ENCODE peak calls at places on chromosomes 7 and 10, in eight cellular contexts. P is GM12865, K is WTC11, D is BJ, M is mucosa of descending colon, C is kidney epithelial cell, Q is tibial artery, T is pancreas. S is an unnamed sample.

GRCh38 chr7:48016641-48017040 is 12.3 kb downstream of the SUN3 start:
- DNase-seq in P (no peak), K (no peak), D (no peak), M (no peak), C (no peak), Q (no peak), T (no peak), S (no peak)

GRCh38 chr10:32376780-32377179 is 29.8 kb upstream of the EPC1 start:
- DNase-seq in P (no peak), K (no peak), D (no peak), M (no peak), C (no peak), Q (no peak), T (no peak), S (no peak)

GRCh38 chr10:4183761-4184261 is 398.8 kb upstream of the KLF6 start:
- DNase-seq in P (no peak), K (no peak), D (no peak), M (no peak), C (no peak), Q (no peak), T (no peak), S (no peak)

GRCh38 chr7:128818694-128819093 is 11.5 kb upstream of the FLNC start:
- DNase-seq in P (no peak), K (no peak), D (no peak), M (no peak), C (no peak), Q (no peak), T (no peak), S (no peak)

GRCh38 chr7:104967088-104967487 is 46.9 kb upstream of the KMT2E start:
- DNase-seq in P (no peak), K (no peak), D (no peak), M (peak), C (no peak), Q (no peak), T (no peak), S (no peak)

GRCh38 chr10:37856881-37857286 is 526 bp downstream of the ZNF248 start:
- DNase-seq in P (peak), K (peak), D (no peak), M (peak), C (no peak), Q (peak), T (peak), S (peak)

GRCh38 chr7:110442386-110442837 is 648.5 kb upstream of the LRRN3 start:
- DNase-seq in P (peak), K (peak), D (no peak), M (peak), C (peak), Q (no peak), T (peak), S (peak)

GRCh38 chr7:47008461-47008860 is 573.5 kb downstream of the TNS3 start:
- DNase-seq in P (no peak), K (no peak), D (no peak), M (no peak), C (no peak), Q (no peak), T (no peak), S (no peak)

GRCh38 chr10:77086081-77086480 is 551.5 kb downstream of the KCNMA1 start:
- DNase-seq in P (no peak), K (no peak), D (no peak), M (no peak), C (no peak), Q (no peak), T (no peak), S (no peak)

GRCh38 chr10:5584895-5585516 is 60.2 kb downstream of the CALML3 start:
- DNase-seq in P (peak), K (no peak), D (peak), M (no peak), C (peak), Q (no peak), T (no peak), S (no peak)

GRCh38 chr10:18472977-18473376 is 178.4 kb downstream of the NSUN6 start:
- DNase-seq in P (peak), K (peak), D (no peak), M (peak), C (no peak), Q (no peak), T (peak), S (no peak)

GRCh38 chr10:24722676-24723385 is 856 bp downstream of the ARHGAP21 start:
- DNase-seq in P (peak), K (peak), D (no peak), M (peak), C (no peak), Q (peak), T (peak), S (peak)

GRCh38 chr7:43873300-43873699 is 4.0 kb upstream of the MRPS24 start:
- DNase-seq in P (no peak), K (no peak), D (peak), M (peak), C (no peak), Q (peak), T (no peak), S (no peak)

GRCh38 chr10:48684792-48685651 is at the start of gene WDFY4:
- DNase-seq in P (peak), K (no peak), D (no peak), M (no peak), C (no peak), Q (no peak), T (no peak), S (no peak)

GRCh38 chr7:97871659-97872024 is 566 bp downstream of the ASNS start:
- DNase-seq in P (no peak), K (peak), D (no peak), M (no peak), C (no peak), Q (no peak), T (no peak), S (no peak)

GRCh38 chr10:104104926-104105325 is 17.0 kb upstream of the SFR1 start:
- DNase-seq in P (no peak), K (no peak), D (no peak), M (no peak), C (no peak), Q (no peak), T (no peak), S (no peak)

GRCh38 chr7:53993205-53993604 is 549.0 kb upstream of the VSTM2A start:
- DNase-seq in P (no peak), K (no peak), D (no peak), M (no peak), C (no peak), Q (no peak), T (no peak), S (no peak)

GRCh38 chr10:71975891-71976725 is 11.9 kb downstream of the CHST3 start:
- DNase-seq in P (no peak), K (no peak), D (no peak), M (peak), C (no peak), Q (peak), T (peak), S (no peak)

GRCh38 chr7:18552311-18552916 is 56.9 kb downstream of the HDAC9 start:
- DNase-seq in P (no peak), K (no peak), D (no peak), M (no peak), C (no peak), Q (no peak), T (no peak), S (no peak)

GRCh38 chr7:18770154-18770807 is 274.7 kb downstream of the HDAC9 start:
- DNase-seq in P (no peak), K (no peak), D (peak), M (no peak), C (peak), Q (no peak), T (no peak), S (no peak)

GRCh38 chr10:75137533-75138438 is 26.3 kb downstream of the SAMD8 start:
- DNase-seq in P (peak), K (no peak), D (peak), M (no peak), C (no peak), Q (no peak), T (no peak), S (no peak)

GRCh38 chr7:23349484-23350157 is 50.5 kb downstream of the MALSU1 start:
- DNase-seq in P (no peak), K (no peak), D (peak), M (no peak), C (no peak), Q (no peak), T (no peak), S (no peak)

GRCh38 chr10:77553966-77554365 is 83.6 kb downstream of the KCNMA1 start:
- DNase-seq in P (no peak), K (no peak), D (no peak), M (no peak), C (no peak), Q (no peak), T (no peak), S (no peak)

GRCh38 chr7:137871173-137871915 is 24.6 kb upstream of the DGKI start:
- DNase-seq in P (no peak), K (no peak), D (peak), M (no peak), C (no peak), Q (peak), T (no peak), S (no peak)

GRCh38 chr10:88428442-88428841 is 154.7 kb downstream of the RNLS start:
- DNase-seq in P (no peak), K (no peak), D (peak), M (no peak), C (no peak), Q (no peak), T (no peak), S (no peak)

GRCh38 chr10:108521827-108522503 is 1357.5 kb upstream of the SORCS1 start:
- DNase-seq in P (no peak), K (no peak), D (no peak), M (no peak), C (no peak), Q (no peak), T (peak), S (no peak)

GRCh38 chr10:28578454-28578853 is 45.5 kb downstream of the WAC start:
- DNase-seq in P (no peak), K (no peak), D (no peak), M (no peak), C (no peak), Q (no peak), T (no peak), S (no peak)

GRCh38 chr7:84162125-84162524 is 32.5 kb downstream of the SEMA3A start:
- DNase-seq in P (no peak), K (no peak), D (no peak), M (no peak), C (no peak), Q (no peak), T (no peak), S (no peak)

GRCh38 chr7:22732556-22733126 is 5.6 kb downstream of the IL6 start:
- DNase-seq in P (peak), K (no peak), D (no peak), M (no peak), C (no peak), Q (no peak), T (no peak), S (no peak)

GRCh38 chr10:54815583-54815982 is 14.6 kb upstream of the PCDH15 start:
- DNase-seq in P (no peak), K (no peak), D (no peak), M (no peak), C (no peak), Q (no peak), T (no peak), S (no peak)

GRCh38 chr10:69439813-69440506 is 11.3 kb upstream of the TSPAN15 start:
- DNase-seq in P (no peak), K (no peak), D (peak), M (peak), C (no peak), Q (no peak), T (no peak), S (no peak)

GRCh38 chr10:114246679-114247305 is 7.7 kb downstream of the VWA2 start:
- DNase-seq in P (no peak), K (no peak), D (no peak), M (no peak), C (peak), Q (no peak), T (no peak), S (no peak)

GRCh38 chr10:8048281-8049008 is 6.0 kb upstream of the GATA3 start:
- DNase-seq in P (peak), K (no peak), D (no peak), M (no peak), C (no peak), Q (no peak), T (no peak), S (no peak)

GRCh38 chr10:50281967-50282522 is 30.7 kb upstream of the ASAH2 start:
- DNase-seq in P (no peak), K (no peak), D (no peak), M (no peak), C (no peak), Q (no peak), T (no peak), S (no peak)

GRCh38 chr7:120825576-120825975 is 32.4 kb downstream of the TSPAN12 start:
- DNase-seq in P (no peak), K (no peak), D (no peak), M (no peak), C (no peak), Q (no peak), T (no peak), S (no peak)

GRCh38 chr7:120825152-120825551 is 32.8 kb downstream of the TSPAN12 start:
- DNase-seq in P (no peak), K (no peak), D (no peak), M (no peak), C (no peak), Q (no peak), T (no peak), S (no peak)

GRCh38 chr7:120814518-120814917 is 43.4 kb downstream of the TSPAN12 start:
- DNase-seq in P (no peak), K (no peak), D (no peak), M (no peak), C (no peak), Q (no peak), T (no peak), S (no peak)

DNA sequence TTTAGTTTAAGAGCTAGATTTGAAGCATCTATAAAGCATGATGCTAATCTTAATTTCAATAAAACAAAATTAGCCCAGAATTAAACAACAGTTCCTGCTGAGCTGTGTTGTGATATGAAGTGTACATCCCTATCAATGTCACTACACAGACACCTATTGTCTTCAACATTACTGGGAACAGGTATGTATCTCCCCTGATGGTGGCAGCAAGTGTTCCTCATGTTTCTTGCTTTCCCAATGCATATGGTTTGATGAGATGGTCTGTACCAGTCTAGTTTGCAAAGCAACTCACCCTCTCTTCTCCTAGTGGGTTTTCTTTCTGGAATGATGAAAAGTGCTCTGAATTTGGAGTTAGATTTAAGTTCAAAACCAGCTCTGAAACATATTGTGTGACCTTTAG is 38.1 kb downstream of the TSPAN12 start:
- DNase-seq in P (peak), K (no peak), D (no peak), M (no peak), C (no peak), Q (no peak), T (no peak), S (no peak)
- TF ChIP-seq CTCF in P (no peak), K (no peak), D (no peak), M (no peak), C (no peak), Q (no peak), T (no peak), S (no peak)

GRCh38 chr7:39908141-39908540 is 41.9 kb upstream of the CDK13 start:
- DNase-seq in P (no peak), K (no peak), D (no peak), M (no peak), C (no peak), Q (no peak), T (no peak), S (no peak)

GRCh38 chr7:39911167-39911566 is 38.9 kb upstream of the CDK13 start:
- DNase-seq in P (no peak), K (no peak), D (no peak), M (no peak), C (no peak), Q (no peak), T (no peak), S (no peak)

GRCh38 chr7:39909526-39909925 is 40.5 kb upstream of the CDK13 start:
- DNase-seq in P (no peak), K (no peak), D (no peak), M (no peak), C (no peak), Q (no peak), T (no peak), S (no peak)

GRCh38 chr7:39908973-39909372 is 41.1 kb upstream of the CDK13 start:
- DNase-seq in P (no peak), K (no peak), D (no peak), M (no peak), C (no peak), Q (no peak), T (no peak), S (no peak)

DNA sequence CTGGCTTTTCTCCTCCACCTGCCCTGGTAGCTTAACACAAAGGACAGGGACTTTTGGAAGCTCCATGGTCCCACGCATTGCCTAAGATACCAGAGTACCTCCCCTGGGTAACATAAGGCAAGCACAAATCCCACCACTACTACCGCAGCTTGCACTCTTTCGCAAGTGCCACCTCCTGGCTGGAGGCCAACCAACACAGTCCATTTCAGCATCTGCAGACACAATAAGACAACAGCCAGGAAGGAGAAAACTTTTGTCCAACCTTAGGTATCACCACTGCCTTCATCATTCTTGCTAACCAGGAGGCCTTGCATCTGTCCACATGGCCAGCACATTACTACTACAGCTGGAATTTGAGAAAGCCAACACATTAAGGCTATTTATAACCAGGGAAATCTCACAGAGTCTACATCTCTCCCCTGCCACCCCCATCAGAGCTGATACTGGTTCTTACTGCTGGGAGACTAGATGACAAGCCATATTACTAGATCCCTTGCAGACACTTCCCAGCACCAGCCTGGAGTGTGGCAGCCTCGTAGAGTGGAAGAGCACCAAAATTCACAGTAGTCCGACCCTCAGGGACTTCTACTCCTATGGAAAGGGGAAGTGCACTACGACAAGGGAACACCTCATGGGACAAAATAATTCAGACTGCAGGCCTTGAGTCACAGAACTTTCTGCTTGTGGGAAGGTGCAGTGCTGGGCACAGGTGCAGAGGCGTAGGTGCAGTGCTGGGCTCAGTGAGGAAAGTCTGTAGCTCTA is 39.8 kb upstream of the CDK13 start:
- DNase-seq in P (no peak), K (no peak), D (no peak), M (no peak), C (no peak), Q (no peak), T (no peak), S (no peak)
- TF ChIP-seq CTCF in P (no peak), K (no peak), D (no peak), M (no peak), C (no peak), Q (no peak), T (no peak), S (no peak)

GRCh38 chr7:141410353-141410752 is 140.9 kb upstream of the AGK start:
- DNase-seq in P (no peak), K (no peak), D (no peak), M (no peak), C (no peak), Q (no peak), T (no peak), S (no peak)

GRCh38 chr7:141409219-141409618 is 142.0 kb upstream of the AGK start:
- DNase-seq in P (no peak), K (no peak), D (no peak), M (no peak), C (no peak), Q (no peak), T (no peak), S (no peak)

GRCh38 chr7:141411133-141411532 is 140.1 kb upstream of the AGK start:
- DNase-seq in P (no peak), K (no peak), D (no peak), M (no peak), C (no peak), Q (no peak), T (no peak), S (no peak)

GRCh38 chr7:141408440-141408839 is 142.8 kb upstream of the AGK start:
- DNase-seq in P (no peak), K (no peak), D (no peak), M (no peak), C (no peak), Q (no peak), T (no peak), S (no peak)

GRCh38 chr7:141409911-141410329 is 141.3 kb upstream of the AGK start:
- DNase-seq in P (no peak), K (peak), D (no peak), M (no peak), C (no peak), Q (no peak), T (no peak), S (no peak)
- TF ChIP-seq CTCF in P (no peak), K (no peak), D (no peak), M (no peak), C (no peak), Q (no peak), T (no peak), S (no peak)

GRCh38 chr7:131625817-131626372 is 69.5 kb upstream of the PODXL start:
- DNase-seq in P (no peak), K (peak), D (peak), M (no peak), C (peak), Q (no peak), T (no peak), S (peak)
- TF ChIP-seq CTCF in P (no peak), K (no peak), D (peak), M (no peak), C (peak), Q (no peak), T (no peak), S (no peak)

DNA sequence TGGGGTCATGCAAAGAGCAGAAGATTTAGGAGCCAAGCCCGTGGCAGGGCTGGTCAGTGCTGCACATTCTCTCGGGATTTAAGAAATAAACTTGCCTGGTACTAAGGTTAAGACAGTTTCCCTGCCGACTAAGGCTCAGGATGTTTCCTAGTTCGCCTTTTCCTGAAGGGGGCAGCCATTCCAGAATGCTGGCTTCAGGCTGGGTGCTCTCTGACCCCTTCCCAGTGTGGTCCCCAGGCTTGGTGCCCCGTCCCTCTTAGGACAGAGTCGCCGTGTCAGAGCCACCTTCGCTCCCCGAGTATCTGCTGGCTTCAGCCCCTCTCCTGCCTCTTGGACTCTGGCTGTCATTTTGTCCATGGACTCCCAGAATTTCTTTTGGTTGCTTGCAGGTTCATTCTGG is 117.2 kb downstream of the ELFN1 start:
- DNase-seq in P (no peak), K (no peak), D (no peak), M (no peak), C (no peak), Q (no peak), T (no peak), S (no peak)
- TF ChIP-seq CTCF in P (no peak), K (no peak), D (no peak), M (no peak), C (no peak), Q (no peak), T (no peak), S (no peak)

DNA sequence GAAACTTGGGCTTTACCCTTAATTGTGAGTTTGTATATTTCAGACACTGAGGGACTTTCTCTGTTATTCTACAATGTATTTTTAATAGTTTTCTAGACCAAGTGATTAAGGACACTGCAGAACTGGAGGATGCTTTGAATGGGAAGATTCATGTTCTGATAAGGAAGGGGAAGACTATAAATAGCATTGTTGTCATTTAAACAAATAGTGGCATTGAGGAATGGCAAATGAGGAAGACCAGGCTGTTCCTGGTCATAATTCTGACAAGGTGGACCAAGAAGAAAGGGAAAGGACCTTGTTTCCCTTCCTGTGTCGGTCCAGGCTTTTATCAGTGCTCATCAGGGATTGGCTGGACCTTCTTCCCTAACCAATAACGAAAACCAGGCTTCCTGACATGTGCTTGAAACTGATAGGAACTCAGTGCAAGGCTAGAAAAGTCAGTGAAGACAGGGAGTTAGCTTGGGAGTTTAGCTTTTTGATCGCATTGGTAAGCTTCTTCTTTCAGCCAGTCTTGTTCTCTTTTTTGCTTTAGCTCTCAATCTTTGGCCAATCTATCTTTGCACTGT is 116.2 kb downstream of the ITGA8 start:
- DNase-seq in P (no peak), K (no peak), D (no peak), M (no peak), C (no peak), Q (no peak), T (no peak), S (no peak)
- TF ChIP-seq CTCF in P (no peak), K (no peak), D (no peak), M (no peak), C (no peak), Q (no peak), T (no peak), S (no peak)

S was measured in neural crest cell.